ENCODE peak calls at places on chromosomes 2 and 18, in six cellular contexts. One of them, this sample, is unnamed.

GRCh38 chr2:237154894-237155851 is 69.5 kb downstream of the COPS8 start:
- DNase-seq in suprapubic skin: no peak
- DNase-seq in psoas muscle: no peak
- DNase-seq in mesendoderm: no peak
- DNase-seq in fibroblast of lung: no peak
- DNase-seq in body of pancreas: no peak
- DNase-seq in this sample: no peak

GRCh38 chr2:50607746-50608145 is 424.2 kb downstream of the NRXN1 start:
- DNase-seq in suprapubic skin: no peak
- DNase-seq in psoas muscle: no peak
- DNase-seq in mesendoderm: no peak
- DNase-seq in fibroblast of lung: no peak
- DNase-seq in body of pancreas: no peak
- DNase-seq in this sample: no peak

GRCh38 chr2:159960413-159960812 is 102.0 kb downstream of the PLA2R1 start:
- DNase-seq in suprapubic skin: no peak
- DNase-seq in psoas muscle: no peak
- DNase-seq in mesendoderm: peak
- DNase-seq in fibroblast of lung: peak
- DNase-seq in body of pancreas: no peak
- DNase-seq in this sample: peak

GRCh38 chr2:169716938-169717690 is 16.5 kb upstream of the KLHL23 start:
- DNase-seq in suprapubic skin: no peak
- DNase-seq in psoas muscle: no peak
- DNase-seq in mesendoderm: no peak
- DNase-seq in fibroblast of lung: no peak
- DNase-seq in body of pancreas: no peak
- DNase-seq in this sample: peak

GRCh38 chr2:24514820-24515219 is 23.8 kb downstream of the NCOA1 start:
- DNase-seq in suprapubic skin: no peak
- DNase-seq in psoas muscle: no peak
- DNase-seq in mesendoderm: no peak
- DNase-seq in fibroblast of lung: no peak
- DNase-seq in body of pancreas: no peak
- DNase-seq in this sample: no peak

GRCh38 chr2:26175191-26175715 is 2.4 kb downstream of the GAREM2 start:
- DNase-seq in suprapubic skin: peak
- DNase-seq in psoas muscle: no peak
- DNase-seq in mesendoderm: no peak
- DNase-seq in fibroblast of lung: no peak
- DNase-seq in body of pancreas: no peak
- DNase-seq in this sample: no peak

GRCh38 chr2:86396304-86396785 is 44.8 kb upstream of the KDM3A start:
- DNase-seq in suprapubic skin: no peak
- DNase-seq in psoas muscle: peak
- DNase-seq in mesendoderm: peak
- DNase-seq in fibroblast of lung: peak
- DNase-seq in body of pancreas: peak
- DNase-seq in this sample: peak

GRCh38 chr18:37335337-37335736 is 230.3 kb downstream of the CELF4 start:
- DNase-seq in suprapubic skin: no peak
- DNase-seq in psoas muscle: no peak
- DNase-seq in mesendoderm: peak
- DNase-seq in fibroblast of lung: no peak
- DNase-seq in body of pancreas: no peak
- DNase-seq in this sample: no peak

GRCh38 chr2:42854207-42854818 is 61.9 kb upstream of the HAAO start:
- DNase-seq in suprapubic skin: no peak
- DNase-seq in psoas muscle: peak
- DNase-seq in mesendoderm: peak
- DNase-seq in fibroblast of lung: peak
- DNase-seq in body of pancreas: no peak
- DNase-seq in this sample: no peak

GRCh38 chr2:134177351-134177931 is 76.4 kb upstream of the MGAT5 start:
- DNase-seq in suprapubic skin: no peak
- DNase-seq in psoas muscle: no peak
- DNase-seq in mesendoderm: peak
- DNase-seq in fibroblast of lung: peak
- DNase-seq in body of pancreas: peak
- DNase-seq in this sample: no peak

GRCh38 chr2:188676012-188676405 is 298.2 kb upstream of the COL3A1 start:
- DNase-seq in suprapubic skin: no peak
- DNase-seq in psoas muscle: no peak
- DNase-seq in mesendoderm: no peak
- DNase-seq in fibroblast of lung: peak
- DNase-seq in body of pancreas: no peak
- DNase-seq in this sample: no peak

GRCh38 chr18:75839041-75839440 is 411.5 kb upstream of the SMIM21 start:
- DNase-seq in suprapubic skin: no peak
- DNase-seq in psoas muscle: no peak
- DNase-seq in mesendoderm: no peak
- DNase-seq in fibroblast of lung: no peak
- DNase-seq in body of pancreas: no peak
- DNase-seq in this sample: no peak

DNA sequence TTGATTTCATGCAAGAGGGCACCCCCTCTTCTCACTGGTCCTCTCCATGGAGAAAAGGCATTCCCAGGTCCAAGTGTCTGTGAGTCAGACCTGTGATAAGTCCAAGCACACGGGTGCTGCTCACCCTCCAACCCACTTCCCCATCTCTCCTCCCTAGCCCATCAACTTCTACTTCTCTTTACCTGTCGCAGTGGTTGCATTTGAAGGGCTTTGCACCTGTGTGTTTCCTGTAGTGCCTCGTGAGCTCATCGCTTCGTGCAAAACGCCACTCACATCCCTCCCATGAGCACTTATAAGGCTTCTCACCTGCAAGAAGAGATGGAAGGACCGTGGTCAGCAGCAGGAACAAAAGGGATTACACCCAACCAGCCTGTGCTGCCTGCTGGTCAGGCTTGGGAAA is 77.5 kb downstream of the KLF7 start:
- DNase-seq in suprapubic skin: no peak
- DNase-seq in psoas muscle: no peak
- DNase-seq in mesendoderm: no peak
- DNase-seq in fibroblast of lung: no peak
- DNase-seq in body of pancreas: no peak
- DNase-seq in this sample: no peak
- H3K4me3 ChIP-seq in suprapubic skin: no peak
- H3K4me3 ChIP-seq in psoas muscle: no peak
- H3K4me3 ChIP-seq in mesendoderm: no peak
- H3K4me3 ChIP-seq in fibroblast of lung: no peak
- H3K4me3 ChIP-seq in body of pancreas: no peak
- H3K4me3 ChIP-seq in this sample: no peak

GRCh38 chr2:3533836-3534235 is 14.5 kb upstream of the ADI1 start:
- DNase-seq in suprapubic skin: no peak
- DNase-seq in psoas muscle: no peak
- DNase-seq in mesendoderm: peak
- DNase-seq in fibroblast of lung: no peak
- DNase-seq in body of pancreas: no peak
- DNase-seq in this sample: no peak

GRCh38 chr2:3535794-3536681 is 16.7 kb upstream of the ADI1 start:
- DNase-seq in suprapubic skin: no peak
- DNase-seq in psoas muscle: peak
- DNase-seq in mesendoderm: peak
- DNase-seq in fibroblast of lung: peak
- DNase-seq in body of pancreas: peak
- DNase-seq in this sample: peak

GRCh38 chr2:3534251-3534814 is 15.0 kb upstream of the ADI1 start:
- DNase-seq in suprapubic skin: no peak
- DNase-seq in psoas muscle: no peak
- DNase-seq in mesendoderm: no peak
- DNase-seq in fibroblast of lung: no peak
- DNase-seq in body of pancreas: no peak
- DNase-seq in this sample: no peak

GRCh38 chr2:3536682-3537632 is 17.6 kb upstream of the ADI1 start:
- DNase-seq in suprapubic skin: no peak
- DNase-seq in psoas muscle: peak
- DNase-seq in mesendoderm: peak
- DNase-seq in fibroblast of lung: peak
- DNase-seq in body of pancreas: no peak
- DNase-seq in this sample: peak

DNA sequence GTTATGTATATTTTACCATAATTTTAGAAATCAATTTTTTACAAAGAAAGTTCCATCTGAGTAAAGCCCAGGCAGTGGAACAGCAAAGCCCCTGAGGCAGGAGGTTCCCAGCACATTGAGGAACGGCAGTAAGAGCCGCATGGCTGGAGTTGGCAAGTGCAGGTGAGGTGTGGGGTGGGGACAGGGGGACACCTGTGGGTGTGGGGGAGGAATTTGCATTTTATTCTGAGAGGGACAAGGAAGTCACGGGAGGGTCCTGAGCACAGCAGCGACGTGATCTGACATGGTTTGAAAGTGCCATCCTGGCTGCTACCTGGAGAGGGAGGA is 16.1 kb upstream of the ADI1 start:
- DNase-seq in suprapubic skin: no peak
- DNase-seq in psoas muscle: no peak
- DNase-seq in mesendoderm: no peak
- DNase-seq in fibroblast of lung: no peak
- DNase-seq in body of pancreas: no peak
- DNase-seq in this sample: no peak
- H3K4me3 ChIP-seq in suprapubic skin: peak
- H3K4me3 ChIP-seq in psoas muscle: peak
- H3K4me3 ChIP-seq in mesendoderm: no peak
- H3K4me3 ChIP-seq in fibroblast of lung: peak
- H3K4me3 ChIP-seq in body of pancreas: no peak
- H3K4me3 ChIP-seq in this sample: peak

GRCh38 chr18:61335737-61336555 is 2.7 kb downstream of the CDH20 start:
- DNase-seq in suprapubic skin: no peak
- DNase-seq in psoas muscle: no peak
- DNase-seq in mesendoderm: peak
- DNase-seq in fibroblast of lung: no peak
- DNase-seq in body of pancreas: no peak
- DNase-seq in this sample: no peak

GRCh38 chr18:61334491-61334850 is 1.2 kb downstream of the CDH20 start:
- DNase-seq in suprapubic skin: no peak
- DNase-seq in psoas muscle: no peak
- DNase-seq in mesendoderm: no peak
- DNase-seq in fibroblast of lung: peak
- DNase-seq in body of pancreas: no peak
- DNase-seq in this sample: no peak

GRCh38 chr18:61334951-61335736 is 1.9 kb downstream of the CDH20 start:
- DNase-seq in suprapubic skin: no peak
- DNase-seq in psoas muscle: no peak
- DNase-seq in mesendoderm: no peak
- DNase-seq in fibroblast of lung: no peak
- DNase-seq in body of pancreas: no peak
- DNase-seq in this sample: no peak

GRCh38 chr18:61333271-61333745 is at the start of gene CDH20:
- DNase-seq in suprapubic skin: no peak
- DNase-seq in psoas muscle: no peak
- DNase-seq in mesendoderm: peak
- DNase-seq in fibroblast of lung: no peak
- DNase-seq in body of pancreas: no peak
- DNase-seq in this sample: no peak

GRCh38 chr18:61333746-61334490 is 688 bp downstream of the CDH20 start:
- DNase-seq in suprapubic skin: no peak
- DNase-seq in psoas muscle: no peak
- DNase-seq in mesendoderm: peak
- DNase-seq in fibroblast of lung: peak
- DNase-seq in body of pancreas: no peak
- DNase-seq in this sample: no peak
- H3K4me3 ChIP-seq in suprapubic skin: peak
- H3K4me3 ChIP-seq in psoas muscle: peak
- H3K4me3 ChIP-seq in mesendoderm: peak
- H3K4me3 ChIP-seq in fibroblast of lung: peak
- H3K4me3 ChIP-seq in body of pancreas: no peak
- H3K4me3 ChIP-seq in this sample: no peak

GRCh38 chr2:238848566-238848940 is 668 bp downstream of the TWIST2 start:
- DNase-seq in suprapubic skin: no peak
- DNase-seq in psoas muscle: no peak
- DNase-seq in mesendoderm: no peak
- DNase-seq in fibroblast of lung: no peak
- DNase-seq in body of pancreas: no peak
- DNase-seq in this sample: no peak
- H3K4me3 ChIP-seq in suprapubic skin: peak
- H3K4me3 ChIP-seq in psoas muscle: peak
- H3K4me3 ChIP-seq in mesendoderm: peak
- H3K4me3 ChIP-seq in fibroblast of lung: peak
- H3K4me3 ChIP-seq in body of pancreas: no peak
- H3K4me3 ChIP-seq in this sample: peak

GRCh38 chr18:31041346-31042067 is 1.0 kb downstream of the DSC3 start:
- DNase-seq in suprapubic skin: no peak
- DNase-seq in psoas muscle: no peak
- DNase-seq in mesendoderm: peak
- DNase-seq in fibroblast of lung: no peak
- DNase-seq in body of pancreas: no peak
- DNase-seq in this sample: peak

GRCh38 chr18:31040982-31041345 is 1.6 kb downstream of the DSC3 start:
- DNase-seq in suprapubic skin: no peak
- DNase-seq in psoas muscle: no peak
- DNase-seq in mesendoderm: peak
- DNase-seq in fibroblast of lung: peak
- DNase-seq in body of pancreas: no peak
- DNase-seq in this sample: peak

GRCh38 chr18:31042068-31042390 is 513 bp downstream of the DSC3 start:
- DNase-seq in suprapubic skin: no peak
- DNase-seq in psoas muscle: no peak
- DNase-seq in mesendoderm: no peak
- DNase-seq in fibroblast of lung: no peak
- DNase-seq in body of pancreas: no peak
- DNase-seq in this sample: no peak

GRCh38 chr18:31043709-31044108 is 1.2 kb upstream of the DSC3 start:
- DNase-seq in suprapubic skin: no peak
- DNase-seq in psoas muscle: no peak
- DNase-seq in mesendoderm: no peak
- DNase-seq in fibroblast of lung: no peak
- DNase-seq in body of pancreas: no peak
- DNase-seq in this sample: no peak

GRCh38 chr18:31042391-31043181 is at the start of gene DSC3:
- DNase-seq in suprapubic skin: peak
- DNase-seq in psoas muscle: peak
- DNase-seq in mesendoderm: peak
- DNase-seq in fibroblast of lung: peak
- DNase-seq in body of pancreas: peak
- DNase-seq in this sample: peak
- H3K4me3 ChIP-seq in suprapubic skin: peak
- H3K4me3 ChIP-seq in psoas muscle: peak
- H3K4me3 ChIP-seq in mesendoderm: peak
- H3K4me3 ChIP-seq in fibroblast of lung: peak
- H3K4me3 ChIP-seq in body of pancreas: no peak
- H3K4me3 ChIP-seq in this sample: peak

GRCh38 chr2:53765749-53766148 is 1.9 kb upstream of the CHAC2 start:
- DNase-seq in suprapubic skin: no peak
- DNase-seq in psoas muscle: no peak
- DNase-seq in mesendoderm: no peak
- DNase-seq in fibroblast of lung: no peak
- DNase-seq in body of pancreas: no peak
- DNase-seq in this sample: no peak
- H3K4me3 ChIP-seq in suprapubic skin: no peak
- H3K4me3 ChIP-seq in psoas muscle: no peak
- H3K4me3 ChIP-seq in mesendoderm: no peak
- H3K4me3 ChIP-seq in fibroblast of lung: no peak
- H3K4me3 ChIP-seq in body of pancreas: no peak
- H3K4me3 ChIP-seq in this sample: no peak

This sample was measured in PC-3.